ENCODE peak calls at places on chromosome 19, in four cellular contexts. Y is progenitor cell of endocrine pancreas, S is NCI-H1417, A is LHCN-M2. R is an unnamed sample.

GRCh38 chr19:29861575-29861974 is 49.8 kb downstream of the CCNE1 start:
- DNase-seq in S (no peak), Y (no peak), A (no peak), R (no peak)

GRCh38 chr19:19554074-19555023 is 16.3 kb downstream of the CILP2 start:
- DNase-seq in Y (no peak), S (no peak), A (no peak), R (peak)

GRCh38 chr19:19201697-19202630 is 1.2 kb downstream of the NR2C2AP start:
- DNase-seq in A (no peak), S (no peak), Y (no peak), R (no peak)

GRCh38 chr19:28553005-28553404 is 659.9 kb downstream of the UQCRFS1 start:
- DNase-seq in Y (no peak), S (no peak), A (no peak), R (peak)

GRCh38 chr19:12787458-12787857 is 3.8 kb upstream of the JUNB start:
- DNase-seq in Y (no peak), S (no peak), A (no peak), R (no peak)

GRCh38 chr19:4622695-4623421 is 16.5 kb upstream of the TNFAIP8L1 start:
- DNase-seq in S (peak), A (no peak), Y (no peak), R (no peak)

GRCh38 chr19:44111910-44112463 is 1.2 kb upstream of the ZNF225 start:
- DNase-seq in Y (no peak), A (peak), S (peak), R (no peak)

GRCh38 chr19:42441047-42441440 is 1.7 kb downstream of the CXCL17 start:
- DNase-seq in Y (no peak), A (no peak), S (no peak), R (no peak)

GRCh38 chr19:55581828-55582223 is 1.2 kb upstream of the ZNF579 start:
- DNase-seq in S (peak), A (no peak), Y (no peak), R (no peak)

GRCh38 chr19:10583021-10583776 is 3.9 kb downstream of the AP1M2 start:
- DNase-seq in S (no peak), A (no peak), Y (no peak), R (no peak)

GRCh38 chr19:7139095-7139494 is 69.6 kb downstream of the ZNF557 start:
- DNase-seq in A (no peak), Y (no peak), S (no peak), R (no peak)

GRCh38 chr19:10316229-10317044 is 622 bp upstream of the FDX2 start:
- DNase-seq in S (no peak), Y (no peak), A (no peak), R (no peak)

GRCh38 chr19:658059-658839 is 4.8 kb downstream of the RNF126 start:
- DNase-seq in Y (no peak), S (no peak), A (no peak), R (no peak)

GRCh38 chr19:29845576-29846176 is 33.9 kb downstream of the CCNE1 start:
- DNase-seq in A (peak), S (peak), Y (no peak), R (no peak)

GRCh38 chr19:6287269-6287885 is 7.6 kb upstream of the MLLT1 start:
- DNase-seq in A (no peak), S (no peak), Y (no peak), R (no peak)